ENCODE peak calls at places on chromosomes 16 and 17, in seven cellular contexts. E, V, B, H, S, K and P are unnamed samples.

GRCh38 chr16:77971306-77972131 is 50.8 kb upstream of the CLEC3A start:
- DNase-seq in H (peak), S (peak), E (peak), K (peak), B (peak), V (peak), P (peak)

GRCh38 chr17:29074488-29074887 is 31.5 kb downstream of the PIPOX start:
- DNase-seq in V (no peak), K (no peak), H (no peak), B (no peak), E (no peak), S (no peak), P (no peak)

GRCh38 chr16:27226476-27226875 is 23.1 kb downstream of the KDM8 start:
- DNase-seq in S (no peak), E (no peak), V (no peak), B (no peak), K (no peak), H (no peak), P (peak)

GRCh38 chr17:68820825-68821481 is 134.2 kb downstream of the ABCA8 start:
- DNase-seq in H (no peak), S (peak), B (no peak), E (no peak), V (no peak), K (no peak), P (no peak)

GRCh38 chr17:46160169-46160568 is 33.1 kb downstream of the KANSL1 start:
- DNase-seq in H (no peak), E (no peak), B (no peak), V (no peak), S (no peak), K (no peak), P (no peak)

GRCh38 chr17:75087558-75088453 is at the start of gene SLC16A5:
- DNase-seq in H (no peak), E (peak), S (peak), B (peak), V (peak), K (no peak), P (no peak)

GRCh38 chr17:68383443-68384321 is 73.6 kb downstream of the WIPI1 start:
- DNase-seq in E (no peak), B (peak), H (no peak), V (no peak), K (no peak), S (peak), P (no peak)

GRCh38 chr17:10183931-10184930 is 14.2 kb downstream of the GAS7 start:
- DNase-seq in V (peak), B (no peak), S (no peak), K (no peak), H (no peak), E (peak), P (no peak)

GRCh38 chr17:68909066-68909465 is 46.1 kb downstream of the ABCA8 start:
- DNase-seq in V (no peak), H (peak), B (peak), K (no peak), E (no peak), S (peak), P (no peak)

GRCh38 chr16:76335187-76335974 is 58.2 kb downstream of the CNTNAP4 start:
- DNase-seq in B (no peak), K (no peak), S (no peak), V (peak), H (no peak), E (no peak), P (no peak)

GRCh38 chr17:39705786-39706348 is 6.0 kb downstream of the ERBB2 start:
- DNase-seq in S (no peak), H (no peak), V (no peak), K (no peak), B (peak), E (no peak), P (no peak)

GRCh38 chr16:67837811-67838210 is 4.3 kb upstream of the THAP11 start:
- DNase-seq in E (no peak), B (no peak), V (no peak), S (no peak), K (no peak), H (no peak), P (no peak)

GRCh38 chr16:11651796-11652195 is 16.5 kb upstream of the SNN start:
- DNase-seq in E (no peak), B (no peak), V (no peak), S (no peak), H (peak), K (no peak), P (no peak)
- TF ChIP-seq EZH2phosphoT487 in E (no peak), B (no peak), V (no peak), S (no peak), H (no peak), K (no peak), P (no peak)

DNA sequence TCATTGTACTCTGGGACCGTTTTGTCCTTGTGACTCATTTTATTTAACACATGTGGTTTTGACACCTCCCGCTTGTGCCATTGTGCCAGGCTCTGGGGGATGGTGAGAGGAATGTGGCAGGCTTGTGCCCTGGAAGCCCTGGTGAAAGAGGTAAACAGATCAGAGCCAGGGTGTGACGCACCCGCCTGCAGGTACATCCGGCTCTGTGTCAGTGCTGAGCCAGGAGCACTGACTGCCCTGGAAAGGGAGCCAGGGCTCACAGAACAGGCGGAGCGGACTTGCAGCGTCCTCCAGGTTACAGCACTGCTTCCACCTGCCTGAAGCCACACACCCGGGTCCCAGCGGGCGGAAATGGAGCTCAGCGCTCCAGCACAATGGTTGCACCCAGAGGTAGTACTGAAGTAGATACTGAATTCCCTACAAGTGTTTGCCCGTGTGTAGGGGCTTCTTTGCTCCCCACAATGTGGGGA is 30.6 kb downstream of the CDRT15 start:
- DNase-seq in B (peak), S (no peak), V (no peak), H (no peak), K (no peak), E (peak), P (no peak)
- H3K27ac ChIP-seq in B (no peak), S (no peak), V (no peak), H (no peak), K (no peak), E (no peak), P (no peak)

GRCh38 chr17:50976951-50977472 is 110.9 kb upstream of the TOB1 start:
- DNase-seq in S (no peak), H (no peak), E (no peak), K (no peak), B (no peak), V (no peak), P (no peak)

GRCh38 chr17:50977487-50978159 is 111.5 kb upstream of the TOB1 start:
- DNase-seq in S (no peak), V (no peak), H (no peak), K (no peak), E (no peak), B (no peak), P (no peak)

GRCh38 chr17:50972579-50972978 is 106.4 kb upstream of the TOB1 start:
- DNase-seq in K (peak), H (no peak), V (no peak), E (no peak), S (no peak), B (no peak), P (no peak)

GRCh38 chr17:50979524-50979927 is 113.4 kb upstream of the TOB1 start:
- DNase-seq in H (no peak), S (no peak), K (no peak), E (no peak), B (no peak), V (no peak), P (no peak)

GRCh38 chr17:50973557-50974494 is 107.7 kb upstream of the TOB1 start:
- DNase-seq in K (no peak), V (no peak), E (no peak), H (no peak), B (no peak), S (no peak), P (no peak)
- TF ChIP-seq EZH2phosphoT487 in K (no peak), V (no peak), E (no peak), H (no peak), B (no peak), S (no peak), P (no peak)

DNA sequence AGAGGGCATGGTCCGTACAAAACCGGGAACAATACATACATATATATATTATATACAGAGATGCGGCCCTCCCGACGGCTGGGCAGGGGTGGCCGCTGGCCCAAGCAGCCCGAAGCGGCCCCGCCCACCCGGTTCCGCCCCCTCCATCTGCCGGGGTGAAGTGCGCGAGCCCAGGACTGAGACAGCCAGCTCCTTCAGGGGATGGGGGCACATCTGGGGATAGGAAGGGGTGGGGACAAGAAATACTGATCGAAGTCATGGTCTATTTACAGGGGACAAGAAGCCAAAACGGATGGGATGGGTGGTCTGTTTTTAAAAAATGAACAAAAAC is 3.8 kb upstream of the SAMD14 start:
- DNase-seq in H (no peak), E (peak), S (no peak), V (no peak), B (no peak), K (no peak), P (no peak)
- H3K27ac ChIP-seq in H (no peak), E (no peak), S (no peak), V (no peak), B (no peak), K (peak), P (no peak)

GRCh38 chr16:51166116-51166515 is 15.0 kb upstream of the SALL1 start:
- DNase-seq in S (no peak), K (no peak), H (no peak), V (no peak), E (no peak), B (no peak), P (no peak)

GRCh38 chr16:51168755-51169154 is 17.7 kb upstream of the SALL1 start:
- DNase-seq in V (no peak), K (no peak), S (no peak), E (no peak), H (no peak), B (no peak), P (no peak)

GRCh38 chr16:51164574-51164973 is 13.5 kb upstream of the SALL1 start:
- DNase-seq in B (no peak), K (no peak), S (no peak), E (no peak), H (no peak), V (no peak), P (no peak)

GRCh38 chr16:51165043-51165442 is 14.0 kb upstream of the SALL1 start:
- DNase-seq in S (no peak), H (no peak), V (no peak), B (no peak), E (no peak), K (no peak), P (no peak)

GRCh38 chr16:51167170-51167710 is 16.2 kb upstream of the SALL1 start:
- DNase-seq in V (no peak), H (no peak), E (no peak), K (no peak), S (peak), B (no peak), P (no peak)
- TF ChIP-seq EZH2phosphoT487 in V (no peak), H (no peak), E (no peak), K (no peak), S (no peak), B (no peak), P (no peak)

GRCh38 chr17:48542114-48542955 is 2.6 kb downstream of the HOXB2 start:
- DNase-seq in S (no peak), K (no peak), E (peak), B (no peak), V (peak), H (no peak), P (no peak)
- H3K27ac ChIP-seq in S (peak), K (no peak), E (no peak), B (peak), V (no peak), H (no peak), P (no peak)